ENCODE peak calls at places on chromosomes 3 and 15, in four cellular contexts. One of them, this sample, is unnamed.
A peak's percentile ranks its signal among the peaks of the same experiment; 100 is the strongest.

GRCh38 chr3:183537295-183537730 is 18.2 kb downstream of the KLHL6 start:
- DNase-seq in CD8-positive, alpha-beta T cell: no peak
- DNase-seq in lower lobe of right lung: peak; percentile 69
- DNase-seq in CD4-positive, alpha-beta memory T cell: no peak
- DNase-seq in this sample: no peak

GRCh38 chr3:64462203-64463120 is 225.3 kb downstream of the ADAMTS9 start:
- DNase-seq in CD8-positive, alpha-beta T cell: no peak
- DNase-seq in lower lobe of right lung: no peak
- DNase-seq in CD4-positive, alpha-beta memory T cell: no peak
- DNase-seq in this sample: no peak

GRCh38 chr15:79431636-79432344 is at the start of gene MINAR1:
- DNase-seq in lower lobe of right lung: no peak
- DNase-seq in CD4-positive, alpha-beta memory T cell: no peak
- DNase-seq in CD8-positive, alpha-beta T cell: no peak
- DNase-seq in this sample: no peak

GRCh38 chr15:101255615-101256350 is 3.9 kb upstream of the CHSY1 start:
- DNase-seq in CD4-positive, alpha-beta memory T cell: no peak
- DNase-seq in lower lobe of right lung: no peak
- DNase-seq in CD8-positive, alpha-beta T cell: no peak
- DNase-seq in this sample: no peak

GRCh38 chr3:114418724-114419543 is 125.1 kb downstream of the TIGIT start:
- DNase-seq in CD4-positive, alpha-beta memory T cell: peak; percentile 68
- DNase-seq in lower lobe of right lung: no peak
- DNase-seq in CD8-positive, alpha-beta T cell: peak; percentile 6
- DNase-seq in this sample: no peak

GRCh38 chr15:99169769-99170311 is 65.0 kb downstream of the SYNM start:
- DNase-seq in CD4-positive, alpha-beta memory T cell: no peak
- DNase-seq in lower lobe of right lung: no peak
- DNase-seq in CD8-positive, alpha-beta T cell: no peak
- DNase-seq in this sample: no peak

GRCh38 chr3:36944641-36945270 is at the start of gene TRANK1:
- DNase-seq in CD4-positive, alpha-beta memory T cell: peak; percentile 87
- DNase-seq in CD8-positive, alpha-beta T cell: peak; percentile 80
- DNase-seq in lower lobe of right lung: peak; percentile 84
- DNase-seq in this sample: peak; percentile 70

GRCh38 chr3:29335438-29335837 is 54.6 kb downstream of the RBMS3 start:
- DNase-seq in lower lobe of right lung: peak; percentile 75
- DNase-seq in CD8-positive, alpha-beta T cell: no peak
- DNase-seq in CD4-positive, alpha-beta memory T cell: no peak
- DNase-seq in this sample: no peak

GRCh38 chr15:68585574-68586273 is 6.9 kb downstream of the CORO2B start:
- DNase-seq in CD8-positive, alpha-beta T cell: no peak
- DNase-seq in lower lobe of right lung: no peak
- DNase-seq in CD4-positive, alpha-beta memory T cell: no peak
- DNase-seq in this sample: no peak
- H3K27ac ChIP-seq in CD8-positive, alpha-beta T cell: no peak overlapping the region
- H3K27ac ChIP-seq in lower lobe of right lung: no peak overlapping the region
- H3K27ac ChIP-seq in CD4-positive, alpha-beta memory T cell: no peak overlapping the region
- H3K27ac ChIP-seq in this sample: no peak overlapping the region

DNA sequence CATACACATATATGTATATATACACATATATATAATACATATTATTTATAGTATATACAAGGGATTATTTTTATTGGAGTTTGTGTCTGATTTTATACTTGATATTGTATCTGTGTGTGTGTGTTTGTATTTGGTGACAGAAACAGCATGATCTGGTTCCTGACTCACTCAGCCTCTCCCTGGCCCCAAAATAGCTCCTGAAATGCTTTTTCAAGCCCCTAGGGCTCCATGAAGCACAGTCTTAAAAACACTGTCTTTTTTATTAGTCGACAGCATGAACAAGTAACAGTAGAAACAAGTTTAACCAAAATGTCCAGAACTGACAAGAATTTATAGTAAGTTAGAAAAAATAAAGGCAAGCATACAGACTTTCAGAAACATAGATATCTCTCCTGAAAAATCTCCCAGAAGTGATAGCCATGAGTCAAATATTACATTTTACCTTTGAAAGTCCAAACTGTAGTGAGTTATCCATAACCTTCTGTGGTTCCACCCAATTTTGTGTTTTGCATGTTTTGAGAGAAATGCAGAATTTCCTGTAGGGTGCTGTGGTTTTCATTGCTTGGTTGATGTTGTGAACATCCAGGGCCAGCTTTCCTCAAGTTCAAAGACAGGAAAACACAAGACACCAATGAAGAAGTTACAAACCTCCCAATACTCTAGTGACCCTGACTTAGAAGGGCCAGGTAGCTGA is 98.5 kb upstream of the CCDC80 start:
- DNase-seq in lower lobe of right lung: no peak
- DNase-seq in CD8-positive, alpha-beta T cell: no peak
- DNase-seq in CD4-positive, alpha-beta memory T cell: no peak
- DNase-seq in this sample: no peak
- H3K4me1 ChIP-seq in lower lobe of right lung: no peaks in the 10 kb centered on the region
- H3K4me1 ChIP-seq in CD8-positive, alpha-beta T cell: peaks cover 42% of the 10 kb centered on the region
- H3K4me1 ChIP-seq in CD4-positive, alpha-beta memory T cell: peaks cover 85% of the 10 kb centered on the region
- H3K4me1 ChIP-seq in this sample: peaks cover 39% of the 10 kb centered on the region

DNA sequence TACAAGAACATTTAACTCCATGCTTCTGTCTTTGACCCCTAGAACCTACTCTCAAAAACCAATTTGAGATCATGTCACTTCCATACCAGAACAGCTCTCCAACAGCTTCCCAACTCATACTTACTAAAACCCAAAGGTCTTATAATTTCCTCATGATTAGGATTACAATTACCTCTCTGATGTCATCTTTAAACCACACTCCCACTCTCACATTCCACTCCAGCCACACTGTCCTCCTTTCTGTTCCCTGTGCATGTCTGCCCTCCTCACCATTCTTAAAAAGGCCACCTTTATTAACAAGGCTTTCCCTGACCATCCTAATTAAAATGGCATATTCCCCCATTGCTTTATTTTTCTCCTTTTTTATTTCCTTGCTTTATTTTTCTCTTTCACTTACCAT is 18.9 kb downstream of the PHC3 start:
- DNase-seq in CD8-positive, alpha-beta T cell: no peak
- DNase-seq in lower lobe of right lung: no peak
- DNase-seq in CD4-positive, alpha-beta memory T cell: no peak
- DNase-seq in this sample: no peak
- H3K27me3 ChIP-seq in CD8-positive, alpha-beta T cell: no peaks in the 10 kb centered on the region
- H3K27me3 ChIP-seq in lower lobe of right lung: no peaks in the 10 kb centered on the region
- H3K27me3 ChIP-seq in CD4-positive, alpha-beta memory T cell: no peaks in the 10 kb centered on the region
- H3K27me3 ChIP-seq in this sample: no peaks in the 10 kb centered on the region

GRCh38 chr3:154241496-154241895 is 82.8 kb downstream of the DHX36 start:
- DNase-seq in lower lobe of right lung: no peak
- DNase-seq in CD8-positive, alpha-beta T cell: no peak
- DNase-seq in CD4-positive, alpha-beta memory T cell: no peak
- DNase-seq in this sample: no peak
- H3K27ac ChIP-seq in lower lobe of right lung: no peak overlapping the region
- H3K27ac ChIP-seq in CD8-positive, alpha-beta T cell: no peak overlapping the region
- H3K27ac ChIP-seq in CD4-positive, alpha-beta memory T cell: no peak overlapping the region
- H3K27ac ChIP-seq in this sample: no peak overlapping the region

GRCh38 chr3:160125188-160125587 is 100.0 kb upstream of the C3orf80 start:
- DNase-seq in lower lobe of right lung: no peak
- DNase-seq in CD8-positive, alpha-beta T cell: no peak
- DNase-seq in CD4-positive, alpha-beta memory T cell: no peak
- DNase-seq in this sample: no peak

GRCh38 chr3:160127308-160127707 is 97.9 kb upstream of the C3orf80 start:
- DNase-seq in lower lobe of right lung: no peak
- DNase-seq in CD8-positive, alpha-beta T cell: no peak
- DNase-seq in CD4-positive, alpha-beta memory T cell: no peak
- DNase-seq in this sample: no peak

GRCh38 chr3:160124224-160124623 is 101.0 kb upstream of the C3orf80 start:
- DNase-seq in CD8-positive, alpha-beta T cell: no peak
- DNase-seq in lower lobe of right lung: no peak
- DNase-seq in CD4-positive, alpha-beta memory T cell: no peak
- DNase-seq in this sample: no peak

GRCh38 chr3:160126761-160127160 is 98.5 kb upstream of the C3orf80 start:
- DNase-seq in CD4-positive, alpha-beta memory T cell: no peak
- DNase-seq in CD8-positive, alpha-beta T cell: no peak
- DNase-seq in lower lobe of right lung: no peak
- DNase-seq in this sample: no peak

DNA sequence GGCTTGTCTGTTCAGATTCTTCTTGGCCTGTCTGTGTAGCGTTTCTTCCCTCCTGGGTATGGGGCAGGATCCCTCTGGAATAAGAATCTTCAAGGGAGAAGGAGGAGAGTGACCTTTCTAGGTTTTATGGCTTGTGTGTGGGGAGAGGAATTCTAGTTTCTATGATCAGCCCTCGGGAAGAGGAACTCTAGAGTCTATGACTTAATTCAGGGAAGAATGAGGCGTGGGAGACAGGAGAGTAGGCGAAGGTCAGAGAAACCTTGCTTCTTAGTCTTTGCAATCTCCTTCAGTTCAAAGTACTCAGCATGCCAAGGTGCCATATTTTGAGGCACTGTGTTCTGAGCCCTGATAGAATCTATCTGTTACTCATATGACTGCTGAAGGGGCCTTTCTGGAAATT is 99.2 kb upstream of the C3orf80 start:
- DNase-seq in CD4-positive, alpha-beta memory T cell: no peak
- DNase-seq in lower lobe of right lung: no peak
- DNase-seq in CD8-positive, alpha-beta T cell: no peak
- DNase-seq in this sample: no peak
- H3K4me1 ChIP-seq in CD4-positive, alpha-beta memory T cell: no peaks in the 10 kb centered on the region
- H3K4me1 ChIP-seq in lower lobe of right lung: peaks cover 25% of the 10 kb centered on the region
- H3K4me1 ChIP-seq in CD8-positive, alpha-beta T cell: no peaks in the 10 kb centered on the region
- H3K4me1 ChIP-seq in this sample: no peaks in the 10 kb centered on the region

DNA sequence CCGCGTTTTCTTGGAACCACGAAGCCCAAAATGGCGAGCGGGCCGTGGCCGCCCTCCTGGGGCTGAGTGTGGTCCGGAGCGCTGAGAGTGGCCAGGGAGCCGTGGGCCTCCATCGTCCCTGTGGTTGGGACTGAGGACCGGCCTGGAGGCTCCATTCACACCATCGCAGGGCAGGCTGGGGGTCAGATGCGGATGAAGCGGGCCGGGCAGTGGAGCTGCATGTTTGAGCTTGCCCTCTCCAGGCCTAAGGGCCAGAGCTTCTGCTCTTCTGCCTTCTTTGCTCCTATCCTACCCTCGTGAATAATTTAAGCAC is 44.8 kb upstream of the POLG start:
- DNase-seq in lower lobe of right lung: no peak
- DNase-seq in CD8-positive, alpha-beta T cell: no peak
- DNase-seq in CD4-positive, alpha-beta memory T cell: no peak
- DNase-seq in this sample: no peak
- H3K27me3 ChIP-seq in lower lobe of right lung: peaks cover 76% of the 10 kb centered on the region
- H3K27me3 ChIP-seq in CD8-positive, alpha-beta T cell: peaks cover 8% of the 10 kb centered on the region
- H3K27me3 ChIP-seq in CD4-positive, alpha-beta memory T cell: peaks cover 39% of the 10 kb centered on the region
- H3K27me3 ChIP-seq in this sample: peaks cover 2% of the 10 kb centered on the region

GRCh38 chr3:181707980-181708379 is 3.7 kb upstream of the SOX2 start:
- DNase-seq in lower lobe of right lung: no peak
- DNase-seq in CD4-positive, alpha-beta memory T cell: no peak
- DNase-seq in CD8-positive, alpha-beta T cell: no peak
- DNase-seq in this sample: no peak
- H3K27ac ChIP-seq in lower lobe of right lung: no peak overlapping the region
- H3K27ac ChIP-seq in CD4-positive, alpha-beta memory T cell: no peak overlapping the region
- H3K27ac ChIP-seq in CD8-positive, alpha-beta T cell: no peak overlapping the region
- H3K27ac ChIP-seq in this sample: no peak overlapping the region

GRCh38 chr15:57683481-57683880 is 23.0 kb upstream of the POLR2M start:
- DNase-seq in lower lobe of right lung: no peak
- DNase-seq in CD4-positive, alpha-beta memory T cell: no peak
- DNase-seq in CD8-positive, alpha-beta T cell: no peak
- DNase-seq in this sample: no peak

GRCh38 chr15:57684491-57685184 is 21.9 kb upstream of the POLR2M start:
- DNase-seq in lower lobe of right lung: no peak
- DNase-seq in CD8-positive, alpha-beta T cell: no peak
- DNase-seq in CD4-positive, alpha-beta memory T cell: no peak
- DNase-seq in this sample: no peak

GRCh38 chr15:57677206-57677605 is 29.3 kb upstream of the POLR2M start:
- DNase-seq in lower lobe of right lung: no peak
- DNase-seq in CD4-positive, alpha-beta memory T cell: no peak
- DNase-seq in CD8-positive, alpha-beta T cell: no peak
- DNase-seq in this sample: no peak

GRCh38 chr15:57680021-57680420 is 26.5 kb upstream of the POLR2M start:
- DNase-seq in lower lobe of right lung: no peak
- DNase-seq in CD8-positive, alpha-beta T cell: no peak
- DNase-seq in CD4-positive, alpha-beta memory T cell: no peak
- DNase-seq in this sample: no peak

GRCh38 chr15:57681011-57681410 is 25.5 kb upstream of the POLR2M start:
- DNase-seq in CD4-positive, alpha-beta memory T cell: no peak
- DNase-seq in CD8-positive, alpha-beta T cell: no peak
- DNase-seq in lower lobe of right lung: no peak
- DNase-seq in this sample: no peak
- H3K4me1 ChIP-seq in CD4-positive, alpha-beta memory T cell: peaks cover 4% of the 10 kb centered on the region
- H3K4me1 ChIP-seq in CD8-positive, alpha-beta T cell: no peaks in the 10 kb centered on the region
- H3K4me1 ChIP-seq in lower lobe of right lung: no peaks in the 10 kb centered on the region
- H3K4me1 ChIP-seq in this sample: no peaks in the 10 kb centered on the region

This sample was measured in naive thymus-derived CD4-positive, alpha-beta T cell.